ENCODE peak calls at places on chromosomes 13 and 19, in four cellular contexts. C, Z, D and S are unnamed samples.

GRCh38 chr19:43575955-43576451 is 402 bp downstream of the PINLYP start:
- DNase-seq in Z (no peak), D (no peak), C (no peak), S (no peak)

GRCh38 chr13:20664304-20664703 is 39.2 kb upstream of the IL17D start:
- DNase-seq in D (no peak), C (no peak), Z (no peak), S (no peak)

GRCh38 chr19:55460670-55461258 is 678 bp downstream of the ISOC2 start:
- DNase-seq in C (peak), Z (peak), D (peak), S (peak)

GRCh38 chr19:46610851-46611770 is 10.0 kb downstream of the CALM3 start:
- DNase-seq in Z (no peak), C (peak), D (no peak), S (no peak)

GRCh38 chr19:2034729-2035589 is 16.1 kb downstream of the MKNK2 start:
- DNase-seq in Z (no peak), C (peak), D (peak), S (peak)

GRCh38 chr13:73215807-73216206 is 157.0 kb downstream of the KLF5 start:
- DNase-seq in Z (no peak), D (no peak), C (no peak), S (no peak)

GRCh38 chr13:43057653-43058317 is 34.4 kb downstream of the DNAJC15 start:
- DNase-seq in Z (peak), D (no peak), C (peak), S (no peak)

GRCh38 chr19:47661571-47661970 is 51.7 kb upstream of the EHD2 start:
- DNase-seq in Z (no peak), D (no peak), C (no peak), S (no peak)

GRCh38 chr19:55673889-55674288 is 1.1 kb upstream of the EPN1 start:
- DNase-seq in D (peak), Z (no peak), C (no peak), S (no peak)

GRCh38 chr13:42370229-42370628 is 98.3 kb downstream of the AKAP11 start:
- DNase-seq in Z (no peak), C (no peak), D (no peak), S (no peak)

GRCh38 chr13:20401586-20401957 is 124.1 kb downstream of the CRYL1 start:
- DNase-seq in C (no peak), Z (no peak), D (no peak), S (no peak)

GRCh38 chr19:49149652-49150105 is 5.5 kb downstream of the HRC start:
- DNase-seq in C (peak), Z (peak), D (peak), S (peak)

GRCh38 chr19:16026756-16027155 is 49.5 kb upstream of the TPM4 start:
- DNase-seq in Z (no peak), D (no peak), C (no peak), S (no peak)

GRCh38 chr13:102401305-102401704 is 543 bp downstream of the FGF14 start:
- DNase-seq in Z (no peak), D (no peak), C (no peak), S (no peak)

GRCh38 chr19:19381007-19381926 is 24.2 kb upstream of the GATAD2A start:
- DNase-seq in C (no peak), Z (no peak), D (no peak), S (no peak)

GRCh38 chr19:46713781-46714522 is 3.0 kb downstream of the PRKD2 start:
- DNase-seq in C (peak), D (peak), Z (peak), S (peak)

GRCh38 chr19:7759156-7759555 is 3.9 kb upstream of the CLEC4M start:
- DNase-seq in D (no peak), C (no peak), Z (no peak), S (no peak)

GRCh38 chr13:35481777-35482176 is 5.3 kb upstream of the MAB21L1 start:
- DNase-seq in C (no peak), D (no peak), Z (no peak), S (no peak)

GRCh38 chr13:23147827-23148226 is 33.0 kb upstream of the SGCG start:
- DNase-seq in C (peak), D (no peak), Z (no peak), S (no peak)

GRCh38 chr19:45348367-45349125 is 8.0 kb downstream of the KLC3 start:
- DNase-seq in D (no peak), C (no peak), Z (no peak), S (no peak)

GRCh38 chr19:16587031-16588023 is 15.1 kb upstream of the SLC35E1 start:
- DNase-seq in C (no peak), D (no peak), Z (no peak), S (no peak)

GRCh38 chr13:61797397-61797796 is 381.7 kb upstream of the PCDH20 start:
- DNase-seq in Z (no peak), C (no peak), D (no peak), S (no peak)

GRCh38 chr19:29505034-29505824 is 20.6 kb upstream of the VSTM2B start:
- DNase-seq in Z (no peak), D (no peak), C (no peak), S (no peak)

GRCh38 chr19:1668339-1669123 is 16.1 kb upstream of the TCF3 start:
- DNase-seq in Z (no peak), D (no peak), C (no peak), S (no peak)

GRCh38 chr19:18283338-18283737 is 1.9 kb upstream of the JUND start:
- DNase-seq in Z (no peak), D (no peak), C (no peak), S (no peak)

GRCh38 chr13:112905990-112906641 is 62.9 kb upstream of the MCF2L start:
- DNase-seq in D (no peak), C (peak), Z (peak), S (no peak)

GRCh38 chr19:13794388-13794751 is 873 bp upstream of the ZSWIM4 start:
- DNase-seq in D (no peak), C (no peak), Z (no peak), S (no peak)

GRCh38 chr19:30528919-30529318 is 156.7 kb downstream of the ZNF536 start:
- DNase-seq in C (no peak), Z (no peak), D (no peak), S (no peak)

GRCh38 chr13:32791545-32792172 is 205.4 kb downstream of the PDS5B start:
- DNase-seq in Z (peak), C (no peak), D (no peak), S (no peak)

GRCh38 chr19:6481541-6482342 is at the start of gene DENND1C:
- DNase-seq in C (peak), D (peak), Z (peak), S (peak)

GRCh38 chr19:56372281-56372680 is 21.1 kb downstream of the ZNF582 start:
- DNase-seq in C (no peak), D (no peak), Z (no peak), S (no peak)

GRCh38 chr13:97136418-97136817 is 85.7 kb upstream of the MBNL2 start:
- DNase-seq in D (no peak), Z (no peak), C (no peak), S (no peak)
- TF ChIP-seq ELF4 in D (no peak), Z (no peak), C (no peak), S (no peak)

GRCh38 chr13:26500618-26501320 is 56.7 kb upstream of the WASF3 start:
- DNase-seq in D (no peak), Z (no peak), C (no peak), S (no peak)
- TF ChIP-seq ELF4 in D (no peak), Z (no peak), C (no peak), S (no peak)

DNA sequence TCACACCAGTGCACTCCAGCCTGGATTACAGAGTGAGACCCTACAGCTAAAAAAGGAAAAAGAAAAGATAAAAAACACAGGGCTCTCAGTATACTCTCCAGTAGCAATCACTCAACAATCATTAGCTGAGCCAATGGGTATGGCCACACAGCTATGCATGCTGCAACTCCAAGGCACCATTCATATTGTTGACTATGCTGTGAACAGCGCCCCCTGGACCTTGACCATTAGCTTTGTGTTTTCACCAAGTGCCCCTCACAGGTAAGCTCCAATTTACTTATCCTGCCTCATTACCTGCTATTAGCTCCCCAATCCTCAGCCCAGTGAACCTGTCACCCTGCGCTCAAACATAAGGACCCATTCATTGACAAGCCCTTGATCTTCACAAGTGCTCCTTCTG is 35.8 kb downstream of the ZIC5 start:
- DNase-seq in C (peak), Z (no peak), D (peak), S (no peak)
- TF ChIP-seq ELF4 in C (no peak), Z (no peak), D (no peak), S (no peak)

DNA sequence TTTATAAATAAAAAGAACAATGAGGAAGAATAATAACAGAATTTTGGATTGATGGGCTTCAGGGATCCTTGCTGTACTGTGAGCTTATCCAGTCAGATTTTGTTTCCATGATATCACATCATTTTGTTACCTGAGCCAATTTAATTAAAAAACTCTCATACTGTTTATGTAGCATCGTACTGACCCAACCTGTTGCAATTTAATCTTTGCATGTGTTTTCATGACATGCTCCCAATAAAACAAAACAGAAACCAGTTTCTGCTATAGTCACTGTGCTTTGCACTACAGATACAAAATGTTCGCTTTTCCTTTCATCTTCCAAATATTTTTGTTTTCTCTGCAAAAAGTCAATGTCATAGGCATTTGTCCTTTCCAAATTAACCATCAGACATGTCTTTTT is 109.7 kb upstream of the RNF113B start:
- DNase-seq in C (no peak), D (no peak), Z (no peak), S (no peak)
- TF ChIP-seq ELF4 in C (no peak), D (no peak), Z (no peak), S (no peak)

GRCh38 chr19:10701955-10702307 is 692 bp downstream of the QTRT1 start:
- DNase-seq in Z (peak), D (peak), C (peak), S (peak)
- TF ChIP-seq ELF4 in Z (no peak), D (no peak), C (no peak), S (no peak)

DNA sequence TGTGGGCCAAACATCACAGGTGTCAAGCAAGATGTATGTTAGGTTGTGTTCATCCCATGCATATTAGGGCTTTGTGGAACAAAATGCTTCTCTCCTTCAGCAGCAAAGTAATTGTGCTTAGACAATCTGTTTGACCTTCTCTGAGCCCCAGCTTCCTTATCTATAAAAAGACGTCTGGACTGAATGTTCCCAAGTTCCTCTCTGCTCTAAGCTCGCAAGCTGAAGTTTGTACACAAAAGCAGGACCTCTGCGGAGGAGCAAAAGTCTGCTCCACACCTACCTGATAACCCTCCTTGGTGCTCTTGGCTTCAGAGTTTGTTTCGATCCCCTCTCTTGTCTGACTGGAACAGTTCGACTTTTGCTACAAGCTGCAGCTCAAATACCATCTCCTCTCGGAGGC is 95.7 kb upstream of the UBL3 start:
- DNase-seq in C (no peak), D (no peak), Z (no peak), S (no peak)
- TF ChIP-seq ELF4 in C (no peak), D (no peak), Z (no peak), S (no peak)

GRCh38 chr13:110556224-110556606 is 5.3 kb downstream of the RAB20 start:
- DNase-seq in C (no peak), Z (no peak), D (no peak), S (no peak)

GRCh38 chr13:110555601-110556223 is 5.8 kb downstream of the RAB20 start:
- DNase-seq in Z (peak), D (no peak), C (no peak), S (no peak)

GRCh38 chr13:110559429-110559943 is 2.0 kb downstream of the RAB20 start:
- DNase-seq in D (no peak), Z (no peak), C (no peak), S (no peak)

GRCh38 chr13:110557082-110557481 is 4.4 kb downstream of the RAB20 start:
- DNase-seq in Z (no peak), C (no peak), D (no peak), S (no peak)

DNA sequence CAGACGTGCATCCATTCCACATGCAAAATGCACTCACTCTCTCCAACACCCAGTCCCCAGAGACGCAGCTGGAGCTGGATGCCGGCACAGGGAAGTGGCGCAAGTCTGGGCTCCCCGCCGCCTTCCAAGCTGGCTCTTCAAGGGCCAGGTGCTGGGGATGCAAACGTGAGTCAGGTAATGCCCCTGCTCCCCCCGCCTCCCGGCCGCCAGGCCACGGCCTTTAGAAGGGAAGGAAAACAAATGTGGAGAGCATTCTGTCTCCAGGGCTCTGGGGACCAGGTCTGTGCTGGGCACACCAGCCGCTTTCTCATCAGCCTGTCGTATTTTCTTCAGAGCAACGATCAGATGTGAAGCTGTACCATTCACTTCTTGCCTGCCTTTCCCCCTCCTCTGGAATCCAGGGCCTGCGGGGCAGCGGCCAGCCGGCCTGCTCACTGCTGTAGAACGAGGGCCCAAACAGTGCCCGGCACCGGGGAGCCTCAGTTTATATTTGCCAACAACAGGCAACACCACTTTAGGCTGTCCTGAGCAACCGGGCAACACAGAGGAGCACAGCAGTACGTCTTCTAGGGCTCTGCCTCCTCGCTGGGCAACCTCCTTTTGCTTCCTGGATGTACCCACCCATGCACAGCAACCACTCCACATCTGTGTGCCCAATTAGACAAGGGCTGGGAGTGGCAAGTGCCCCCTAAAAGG is 3.8 kb downstream of the RAB20 start:
- DNase-seq in C (no peak), D (no peak), Z (no peak), S (no peak)
- TF ChIP-seq ELF4 in C (no peak), D (no peak), Z (no peak), S (no peak)